ENCODE peak calls at places on chromosomes 16 and 17, in nine cellular contexts. V is lung, D is GM23248, T is lower leg skin, Q is OCI-LY7, N is dorsolateral prefrontal cortex, W is body of pancreas, X is psoas muscle, M is fibroblast of villous mesenchyme. Z is an unnamed sample.

GRCh38 chr17:61250335-61250890 is 149.2 kb upstream of the TBX2 start:
- DNase-seq in T (no peak), V (no peak), W (no peak), N (no peak), M (peak), D (peak), X (no peak), Q (no peak), Z (peak)

GRCh38 chr17:12605222-12605621 is 60.5 kb upstream of the MYOCD start:
- DNase-seq in Q (no peak), M (peak), T (no peak), V (no peak), N (no peak), D (peak), W (no peak), X (no peak), Z (peak)

GRCh38 chr16:88456356-88457292 is 3.5 kb downstream of the ZFPM1 start:
- DNase-seq in M (no peak), N (no peak), X (no peak), T (no peak), D (no peak), Q (peak), W (peak), V (no peak), Z (no peak)

GRCh38 chr16:2512920-2513404 is 790 bp upstream of the ATP6V0C start:
- DNase-seq in W (peak), D (no peak), X (no peak), V (peak), M (no peak), N (no peak), Q (peak), T (no peak), Z (no peak)

GRCh38 chr17:34673516-34673915 is 94.1 kb downstream of the TMEM132E start:
- DNase-seq in X (no peak), D (no peak), Q (no peak), M (no peak), T (no peak), W (no peak), V (no peak), N (peak), Z (no peak)

GRCh38 chr16:84061236-84061830 is 18.7 kb upstream of the SLC38A8 start:
- DNase-seq in M (no peak), N (no peak), Q (no peak), V (no peak), T (no peak), W (no peak), D (no peak), X (no peak), Z (no peak)

GRCh38 chr17:15233022-15233805 is 31.9 kb downstream of the PMP22 start:
- DNase-seq in D (peak), M (peak), N (no peak), W (peak), T (no peak), V (no peak), Q (peak), X (peak), Z (peak)

GRCh38 chr17:46766493-46767491 is 51.7 kb downstream of the WNT3 start:
- DNase-seq in T (no peak), N (no peak), V (no peak), Q (no peak), D (no peak), X (no peak), W (no peak), M (no peak), Z (no peak)

GRCh38 chr16:24036614-24037013 is 200.8 kb downstream of the PRKCB start:
- DNase-seq in W (peak), T (no peak), X (no peak), M (peak), V (peak), Q (peak), N (peak), D (peak), Z (peak)

GRCh38 chr17:80192268-80192667 is 22.4 kb downstream of the CARD14 start:
- DNase-seq in M (no peak), Q (no peak), V (no peak), X (no peak), T (peak), W (peak), N (peak), D (no peak), Z (no peak)

GRCh38 chr16:12184419-12184831 is 207.9 kb downstream of the SNX29 start:
- DNase-seq in X (no peak), V (no peak), W (no peak), M (no peak), N (no peak), D (no peak), T (peak), Q (no peak), Z (no peak)

GRCh38 chr16:4239020-4239419 is 2.9 kb downstream of the SRL start:
- DNase-seq in Q (no peak), V (no peak), T (no peak), M (no peak), D (no peak), X (no peak), N (no peak), W (no peak), Z (no peak)
- H3K4me3 ChIP-seq in Q (no peak), V (no peak), T (no peak), M (no peak), D (no peak), X (peak), N (no peak), W (no peak), Z (no peak)

DNA sequence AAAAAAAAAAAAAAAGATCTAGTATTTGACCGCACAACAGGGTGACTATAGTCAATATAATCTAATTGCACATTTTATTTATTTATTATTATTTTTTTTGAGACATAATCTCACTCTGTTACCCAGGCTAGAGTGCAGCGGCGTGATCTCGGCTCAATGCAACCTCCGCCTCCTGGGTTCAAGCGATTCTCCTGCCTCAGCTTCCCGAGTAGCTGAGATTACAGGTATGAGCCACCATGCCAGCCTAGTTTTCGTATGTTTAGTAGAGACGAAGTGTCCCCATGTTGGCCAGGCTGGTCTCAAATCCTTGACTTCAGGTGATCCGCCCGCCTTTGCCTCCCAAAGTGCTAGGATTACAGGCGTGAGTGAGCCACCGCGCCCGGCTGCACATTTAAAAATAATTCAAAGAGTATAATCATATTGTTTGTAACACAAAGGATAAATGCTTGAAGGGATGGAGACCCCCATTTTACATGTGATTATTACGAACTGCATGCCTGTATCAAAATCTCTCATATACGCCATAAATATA is 794 bp downstream of the ANKS3 start:
- DNase-seq in W (no peak), M (no peak), N (no peak), V (no peak), T (no peak), Q (no peak), X (peak), D (peak), Z (peak)
- H3K4me3 ChIP-seq in W (peak), M (peak), N (peak), V (peak), T (peak), Q (peak), X (peak), D (peak), Z (peak)

DNA sequence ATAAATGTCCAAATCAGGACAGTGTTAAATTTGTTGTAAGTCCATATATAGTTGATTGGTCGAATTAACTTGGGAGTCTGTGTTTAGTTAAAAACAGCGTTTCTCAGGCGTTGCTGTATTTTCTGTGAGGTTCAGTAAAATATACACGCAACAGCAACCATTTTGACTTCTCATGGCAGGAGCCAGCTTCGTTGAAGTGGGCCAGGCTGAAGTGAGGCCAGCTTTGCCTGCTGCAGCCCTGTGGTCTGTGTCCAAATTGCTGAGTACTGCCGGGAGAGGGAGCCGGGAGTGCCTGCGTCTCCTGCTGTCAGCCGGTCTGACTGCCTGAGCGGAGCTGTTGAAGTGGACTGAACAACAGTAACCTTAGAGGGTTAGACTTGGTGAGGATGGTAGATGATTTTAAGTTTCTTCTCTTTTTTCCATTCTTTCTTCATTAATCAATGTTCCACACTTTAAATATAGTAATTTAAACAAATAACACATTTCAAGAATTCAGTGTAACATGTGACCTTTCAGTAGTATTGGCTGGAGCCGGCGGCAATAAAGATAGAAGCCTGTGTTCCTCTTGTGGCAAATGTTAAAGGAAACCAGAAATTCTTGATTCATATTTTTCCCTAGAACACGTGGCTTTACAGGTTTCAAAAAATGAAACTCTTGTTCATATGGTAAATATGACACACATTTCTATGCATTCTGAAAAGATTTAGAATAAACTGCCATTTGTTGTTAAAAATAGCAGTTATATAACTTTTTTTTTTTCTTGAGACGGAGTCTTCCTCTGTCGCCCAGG is 37.0 kb upstream of the ZNF750 start:
- DNase-seq in M (peak), Q (no peak), N (peak), T (peak), W (peak), D (peak), V (peak), X (peak), Z (peak)
- H3K4me3 ChIP-seq in M (no peak), Q (no peak), N (no peak), T (no peak), W (no peak), D (no peak), V (no peak), X (peak), Z (peak)

GRCh38 chr16:13436641-13437423 is 483.1 kb upstream of the ERCC4 start:
- DNase-seq in M (peak), Q (no peak), D (no peak), V (no peak), W (no peak), X (no peak), T (no peak), N (no peak), Z (no peak)
- H3K4me3 ChIP-seq in M (no peak), Q (no peak), D (no peak), V (no peak), W (no peak), X (no peak), T (no peak), N (no peak), Z (no peak)